ENCODE peak calls at places on chromosomes 7 and 10, in ten cellular contexts. R is H7; N is epithelial cell of esophagus; H is CD4-positive, alpha-beta T cell; T is PC-3; Q is left lung; C is COR-L47; J is nucleus accumbens; F is heart left ventricle; W is left lobe of liver. D is an unnamed sample.

GRCh38 chr7:113100091-113100723 is 13.6 kb upstream of the GPR85 start:
- DNase-seq in R (no peak), N (peak), H (no peak), T (no peak), Q (no peak), C (peak), J (no peak), F (peak), W (no peak), D (no peak)

GRCh38 chr7:114931656-114932011 is 9.7 kb downstream of the MDFIC start:
- DNase-seq in R (no peak), N (no peak), H (no peak), T (no peak), Q (no peak), C (no peak), J (no peak), F (no peak), W (no peak), D (no peak)

GRCh38 chr7:42550706-42551470 is 313.9 kb upstream of the GLI3 start:
- DNase-seq in R (no peak), N (peak), H (no peak), T (peak), Q (no peak), C (no peak), J (no peak), F (no peak), W (no peak), D (no peak)

GRCh38 chr7:8481752-8482446 is 48.5 kb downstream of the NXPH1 start:
- DNase-seq in R (no peak), N (no peak), H (no peak), T (no peak), Q (no peak), C (no peak), J (no peak), F (no peak), W (no peak), D (no peak)

GRCh38 chr7:46566375-46566774 is 645.3 kb upstream of the IGFBP3 start:
- DNase-seq in R (no peak), N (no peak), H (no peak), T (no peak), Q (no peak), C (no peak), J (no peak), F (no peak), W (no peak), D (no peak)

GRCh38 chr7:27560706-27561235 is 101.9 kb downstream of the HIBADH start:
- DNase-seq in R (no peak), N (peak), H (no peak), T (peak), Q (no peak), C (no peak), J (no peak), F (no peak), W (no peak), D (no peak)

GRCh38 chr10:131094406-131095108 is 217.0 kb downstream of the TCERG1L start:
- DNase-seq in R (no peak), N (peak), H (no peak), T (peak), Q (peak), C (no peak), J (no peak), F (no peak), W (no peak), D (no peak)

GRCh38 chr7:43450894-43451293 is 132.0 kb upstream of the STK17A start:
- DNase-seq in R (no peak), N (no peak), H (no peak), T (no peak), Q (no peak), C (no peak), J (no peak), F (no peak), W (no peak), D (no peak)

GRCh38 chr10:36494386-36494785 is 631.0 kb upstream of the ANKRD30A start:
- DNase-seq in R (no peak), N (peak), H (no peak), T (peak), Q (no peak), C (no peak), J (no peak), F (no peak), W (no peak), D (no peak)

GRCh38 chr7:80591654-80592053 is 46.8 kb upstream of the CD36 start:
- DNase-seq in R (no peak), N (no peak), H (no peak), T (no peak), Q (no peak), C (no peak), J (no peak), F (no peak), W (no peak), D (no peak)

GRCh38 chr10:77240042-77240619 is 397.5 kb downstream of the KCNMA1 start:
- DNase-seq in R (no peak), N (no peak), H (no peak), T (peak), Q (no peak), C (no peak), J (no peak), F (no peak), W (no peak), D (no peak)

GRCh38 chr10:78843495-78843894 is 225.3 kb upstream of the ZMIZ1 start:
- DNase-seq in R (no peak), N (no peak), H (no peak), T (peak), Q (no peak), C (no peak), J (no peak), F (no peak), W (no peak), D (no peak)

GRCh38 chr10:120945801-120946302 is 94.7 kb downstream of the WDR11 start:
- DNase-seq in R (no peak), N (peak), H (no peak), T (no peak), Q (no peak), C (no peak), J (peak), F (no peak), W (no peak), D (no peak)

GRCh38 chr10:97498076-97498840 is at the start of gene MMS19:
- DNase-seq in R (peak), N (peak), H (peak), T (peak), Q (peak), C (peak), J (peak), F (peak), W (peak), D (peak)